ENCODE peak calls at places on chromosome 12, in ten cellular contexts. G is aorta; Z is T1000; P is naive thymus-derived CD8-positive, alpha-beta T cell; X is hypothalamus; S is posterior vena cava; C is endodermal cell; Y is AG08396; V is astrocyte of the cerebellum; U is Kasumi-1. O is an unnamed sample.

GRCh38 chr12:129257526-129257925 is 404.2 kb downstream of the GLT1D1 start:
- DNase-seq in S (no peak), C (no peak), Y (no peak), X (no peak), Z (no peak), P (no peak), V (no peak), U (no peak), G (no peak), O (no peak)

GRCh38 chr12:67056329-67056728 is 212.8 kb upstream of the CAND1 start:
- DNase-seq in G (no peak), Y (no peak), S (no peak), Z (no peak), V (no peak), C (no peak), U (no peak), X (no peak), P (no peak), O (no peak)

GRCh38 chr12:105974738-105975137 is 164.0 kb downstream of the NUAK1 start:
- DNase-seq in U (no peak), X (no peak), C (no peak), G (no peak), Y (no peak), S (no peak), P (no peak), Z (no peak), V (no peak), O (no peak)

GRCh38 chr12:12613334-12613733 is 1.7 kb downstream of the CREBL2 start:
- DNase-seq in X (no peak), Z (no peak), P (no peak), V (no peak), S (no peak), C (no peak), U (no peak), Y (no peak), G (no peak), O (no peak)

GRCh38 chr12:12819752-12820311 is 6.7 kb downstream of the DDX47 start:
- DNase-seq in G (no peak), C (no peak), X (no peak), V (peak; percentile 93), Y (peak; percentile 81), S (no peak), Z (peak; percentile 59), U (no peak), P (no peak), O (peak; percentile 97)

GRCh38 chr12:126483145-126484068 is 1418.2 kb downstream of the AACS start:
- DNase-seq in V (peak; percentile 57), C (no peak), X (no peak), S (no peak), U (no peak), Z (no peak), P (no peak), G (no peak), Y (no peak), O (peak; percentile 51)

GRCh38 chr12:51848843-51849735 is 571 bp upstream of the FIGNL2 start:
- DNase-seq in V (no peak), S (no peak), U (no peak), X (no peak), Z (no peak), Y (no peak), P (no peak), G (peak; percentile 80), C (peak; percentile 91), O (no peak)

GRCh38 chr12:42539696-42540095 is 49.9 kb downstream of the PRICKLE1 start:
- DNase-seq in G (no peak), P (no peak), S (no peak), V (no peak), X (no peak), C (no peak), U (no peak), Z (no peak), Y (no peak), O (no peak)

GRCh38 chr12:32618115-32618514 is 61.0 kb upstream of the DNM1L start:
- DNase-seq in C (no peak), P (no peak), S (no peak), X (no peak), U (no peak), G (no peak), V (no peak), Z (no peak), Y (no peak), O (no peak)